ENCODE peak calls at places on chromosomes 7 and 10, in seven cellular contexts. C is substantia nigra, R is fibroblast of lung, T is T-helper 1 cell, I is nephron progenitor cell, V is EH, H is NCI-H524 treated with DMSO at 0.1 percent for 48 hours. Y is an unnamed sample.

GRCh38 chr10:86955501-86956194 is 1.8 kb downstream of the MMRN2 start:
- DNase-seq in C (no peak), R (no peak), T (no peak), I (no peak), V (no peak), H (no peak), Y (no peak)

GRCh38 chr10:63421591-63421990 is 44.2 kb downstream of the JMJD1C start:
- DNase-seq in C (no peak), R (no peak), T (no peak), I (no peak), V (no peak), H (no peak), Y (no peak)

GRCh38 chr7:41584746-41585145 is 118.1 kb downstream of the INHBA start:
- DNase-seq in C (no peak), R (no peak), T (no peak), I (no peak), V (peak), H (no peak), Y (no peak)

GRCh38 chr10:17115683-17116082 is 13.9 kb downstream of the CUBN start:
- DNase-seq in C (no peak), R (peak), T (no peak), I (no peak), V (peak), H (no peak), Y (no peak)

GRCh38 chr7:143318661-143319060 is 2.8 kb downstream of the CLCN1 start:
- DNase-seq in C (no peak), R (no peak), T (no peak), I (no peak), V (peak), H (no peak), Y (no peak)

GRCh38 chr10:68628576-68629127 is 68.5 kb downstream of the TET1 start:
- DNase-seq in C (no peak), R (peak), T (no peak), I (no peak), V (peak), H (no peak), Y (no peak)

GRCh38 chr7:2279873-2280272 is 34.4 kb downstream of the SNX8 start:
- DNase-seq in C (no peak), R (no peak), T (no peak), I (no peak), V (no peak), H (no peak), Y (no peak)

GRCh38 chr10:51074238-51075028 is at the start of gene PRKG1:
- DNase-seq in C (peak), R (peak), T (peak), I (peak), V (peak), H (peak), Y (no peak)

GRCh38 chr10:126618466-126618865 is 52.0 kb downstream of the C10orf90 start:
- DNase-seq in C (no peak), R (peak), T (no peak), I (no peak), V (no peak), H (no peak), Y (no peak)

GRCh38 chr10:28089467-28089866 is 90.6 kb upstream of the ODAD2 start:
- DNase-seq in C (no peak), R (peak), T (no peak), I (no peak), V (peak), H (no peak), Y (no peak)

GRCh38 chr7:25846722-25847121 is 305.3 kb upstream of the NFE2L3 start:
- DNase-seq in C (no peak), R (peak), T (no peak), I (no peak), V (peak), H (no peak), Y (no peak)

GRCh38 chr10:62638062-62638477 is 166.4 kb upstream of the ADO start:
- DNase-seq in C (no peak), R (peak), T (no peak), I (no peak), V (peak), H (no peak), Y (no peak)

GRCh38 chr10:62430881-62431280 is 56.7 kb downstream of the ZNF365 start:
- DNase-seq in C (no peak), R (no peak), T (no peak), I (no peak), V (no peak), H (no peak), Y (no peak)

GRCh38 chr10:76492678-76493472 is 1061.5 kb downstream of the LRMDA start:
- DNase-seq in C (no peak), R (no peak), T (no peak), I (no peak), V (no peak), H (no peak), Y (no peak)

GRCh38 chr7:93030605-93031225 is 87.1 kb downstream of the SAMD9 start:
- DNase-seq in C (no peak), R (peak), T (no peak), I (no peak), V (peak), H (no peak), Y (no peak)

GRCh38 chr7:24659505-24659904 is 86.3 kb downstream of the PALS2 start:
- DNase-seq in C (no peak), R (no peak), T (no peak), I (no peak), V (no peak), H (no peak), Y (no peak)

GRCh38 chr10:117133273-117134083 is 4.6 kb downstream of the VAX1 start:
- DNase-seq in C (no peak), R (no peak), T (no peak), I (peak), V (no peak), H (no peak), Y (no peak)

GRCh38 chr10:8242295-8242872 is 187.9 kb downstream of the GATA3 start:
- DNase-seq in C (no peak), R (no peak), T (no peak), I (no peak), V (no peak), H (no peak), Y (no peak)

GRCh38 chr10:117413928-117414618 is 38.8 kb upstream of the PDZD8 start:
- DNase-seq in C (no peak), R (peak), T (no peak), I (no peak), V (peak), H (no peak), Y (no peak)

GRCh38 chr7:30173058-30173897 is 38.5 kb downstream of the MTURN start:
- DNase-seq in C (peak), R (peak), T (no peak), I (no peak), V (peak), H (peak), Y (no peak)

GRCh38 chr7:22858640-22859561 is 36.3 kb upstream of the TOMM7 start:
- DNase-seq in C (no peak), R (peak), T (no peak), I (no peak), V (peak), H (no peak), Y (no peak)

GRCh38 chr7:113819474-113819873 is 99.3 kb downstream of the PPP1R3A start:
- DNase-seq in C (no peak), R (peak), T (no peak), I (no peak), V (no peak), H (no peak), Y (no peak)

GRCh38 chr10:50461834-50462233 is 161.9 kb downstream of the SGMS1 start:
- DNase-seq in C (no peak), R (no peak), T (no peak), I (no peak), V (no peak), H (no peak), Y (no peak)

GRCh38 chr7:106793015-106793651 is 71.9 kb upstream of the PIK3CG start:
- DNase-seq in C (no peak), R (no peak), T (peak), I (peak), V (peak), H (no peak), Y (peak)

GRCh38 chr10:70355234-70356021 is 27.0 kb downstream of the LRRC20 start:
- DNase-seq in C (no peak), R (no peak), T (no peak), I (no peak), V (no peak), H (no peak), Y (no peak)

GRCh38 chr7:98483276-98483963 is 82.5 kb upstream of the BAIAP2L1 start:
- DNase-seq in C (no peak), R (no peak), T (no peak), I (no peak), V (no peak), H (no peak), Y (no peak)

GRCh38 chr10:80070068-80070467 is 8.4 kb upstream of the TMEM254 start:
- DNase-seq in C (peak), R (no peak), T (no peak), I (no peak), V (no peak), H (no peak), Y (no peak)

GRCh38 chr10:69093933-69094332 is 6.0 kb downstream of the SRGN start:
- DNase-seq in C (no peak), R (peak), T (no peak), I (no peak), V (peak), H (no peak), Y (no peak)

GRCh38 chr10:782751-783648 is 93.5 kb upstream of the DIP2C start:
- DNase-seq in C (no peak), R (no peak), T (no peak), I (no peak), V (no peak), H (no peak), Y (no peak)

GRCh38 chr10:47371629-47372485 is 12.2 kb downstream of the ZNF488 start:
- DNase-seq in C (no peak), R (no peak), T (no peak), I (no peak), V (no peak), H (no peak), Y (no peak)

GRCh38 chr7:20227291-20227795 is 10.2 kb upstream of the MACC1 start:
- DNase-seq in C (no peak), R (no peak), T (no peak), I (no peak), V (no peak), H (no peak), Y (no peak)

GRCh38 chr10:97117372-97117771 is 68.4 kb downstream of the SLIT1 start:
- DNase-seq in C (no peak), R (no peak), T (no peak), I (no peak), V (no peak), H (no peak), Y (no peak)

GRCh38 chr7:47535704-47536628 is 45.9 kb downstream of the TNS3 start:
- DNase-seq in C (no peak), R (peak), T (no peak), I (peak), V (peak), H (no peak), Y (no peak)

Y was measured in T follicular helper cell.